ENCODE peak calls at places on chromosomes 7 and 10, in nine cellular contexts. T, B, R, G, P, Y, U, H and C are unnamed samples.
A peak's percentile ranks its signal among the peaks of the same experiment; 100 is the strongest.

GRCh38 chr10:75029874-75030273 is 81.6 kb upstream of the SAMD8 start:
- DNase-seq in R (no peak), Y (no peak), G (no peak), B (no peak), T (no peak), H (no peak), P (no peak), U (no peak), C (no peak)

GRCh38 chr10:84135836-84136235 is 3.5 kb upstream of the GHITM start:
- DNase-seq in R (no peak), G (no peak), T (no peak), U (no peak), P (no peak), B (no peak), Y (no peak), H (no peak), C (no peak)

GRCh38 chr7:151388430-151388829 is 21.4 kb downstream of the WDR86 start:
- DNase-seq in P (no peak), H (no peak), R (no peak), T (no peak), U (no peak), G (no peak), Y (no peak), B (no peak), C (no peak)

GRCh38 chr7:140697447-140698143 is 1.1 kb downstream of the NDUFB2 start:
- DNase-seq in T (no peak), U (no peak), H (no peak), R (no peak), P (no peak), Y (peak; percentile 11), B (no peak), G (no peak), C (no peak)

GRCh38 chr10:110739811-110740271 is 95.7 kb downstream of the RBM20 start:
- DNase-seq in U (no peak), T (no peak), P (no peak), Y (no peak), G (no peak), R (no peak), B (no peak), H (no peak), C (no peak)

GRCh38 chr10:104333037-104333727 is 5.1 kb downstream of the ITPRIP start:
- DNase-seq in B (no peak), P (no peak), G (no peak), H (peak; percentile 46), U (no peak), R (no peak), Y (no peak), T (no peak), C (peak; percentile 69)

GRCh38 chr7:71733108-71733870 is 601.3 kb downstream of the GALNT17 start:
- DNase-seq in H (peak; percentile 49), P (peak; percentile 53), T (peak; percentile 52), U (no peak), G (peak; percentile 85), R (peak; percentile 54), B (peak; percentile 60), Y (peak; percentile 8), C (peak; percentile 45)

GRCh38 chr10:35452847-35453246 is 116.5 kb downstream of the CCNY start:
- DNase-seq in T (no peak), P (no peak), R (no peak), H (no peak), U (no peak), G (no peak), Y (no peak), B (no peak), C (no peak)

GRCh38 chr7:155532792-155533119 is 13.6 kb downstream of the CNPY1 start:
- DNase-seq in U (no peak), P (no peak), G (no peak), H (no peak), B (no peak), R (no peak), Y (no peak), T (no peak), C (no peak)

GRCh38 chr10:59896186-59896585 is 10.2 kb downstream of the CCDC6 start:
- DNase-seq in U (no peak), H (no peak), B (no peak), R (no peak), Y (no peak), T (no peak), P (no peak), G (no peak), C (no peak)

GRCh38 chr7:115662120-115662519 is 368.4 kb downstream of the TFEC start:
- DNase-seq in R (no peak), B (no peak), H (no peak), U (peak; percentile 58), P (no peak), T (no peak), G (no peak), Y (no peak), C (no peak)

GRCh38 chr7:26013551-26014083 is 138.4 kb upstream of the NFE2L3 start:
- DNase-seq in G (no peak), U (no peak), Y (no peak), T (peak; percentile 77), H (no peak), R (no peak), B (no peak), P (no peak), C (no peak)

GRCh38 chr10:30709229-30709628 is 79.7 kb upstream of the LYZL2 start:
- DNase-seq in H (no peak), B (no peak), R (no peak), P (no peak), Y (no peak), U (no peak), T (no peak), G (no peak), C (no peak)